ENCODE peak calls at places on chromosomes 4 and X, in four cellular contexts. One of them, this sample, is unnamed.

GRCh38 chr4:26326791-26327190 is 6.0 kb downstream of the RBPJ start:
- DNase-seq in GM12878: no peak
- DNase-seq in K562: no peak
- DNase-seq in HL-60: no peak
- DNase-seq in this sample: no peak

GRCh38 chr4:138588501-138588900 is 346.4 kb upstream of the SLC7A11 start:
- DNase-seq in GM12878: no peak
- DNase-seq in K562: no peak
- DNase-seq in HL-60: no peak
- DNase-seq in this sample: no peak

GRCh38 chr4:2058264-2059033 is 678 bp upstream of the NAT8L start:
- DNase-seq in K562: peak
- DNase-seq in GM12878: no peak
- DNase-seq in HL-60: no peak
- DNase-seq in this sample: no peak

GRCh38 chr4:35943606-35944005 is 300.7 kb downstream of the ARAP2 start:
- DNase-seq in HL-60: no peak
- DNase-seq in K562: no peak
- DNase-seq in GM12878: no peak
- DNase-seq in this sample: no peak

GRCh38 chrX:140822861-140823260 is 113.3 kb downstream of the LINC00632 start:
- DNase-seq in GM12878: no peak
- DNase-seq in HL-60: no peak
- DNase-seq in K562: no peak
- DNase-seq in this sample: no peak

GRCh38 chrX:25003066-25003849 is 12.5 kb downstream of the ARX start:
- DNase-seq in HL-60: no peak
- DNase-seq in GM12878: no peak
- DNase-seq in K562: no peak
- DNase-seq in this sample: no peak

GRCh38 chrX:110012818-110013484 is 10.0 kb downstream of the TMEM164 start:
- DNase-seq in K562: no peak
- DNase-seq in GM12878: no peak
- DNase-seq in HL-60: no peak
- DNase-seq in this sample: no peak

GRCh38 chrX:67604979-67605703 is 61.3 kb downstream of the AR start:
- DNase-seq in K562: no peak
- DNase-seq in GM12878: no peak
- DNase-seq in HL-60: no peak
- DNase-seq in this sample: no peak

GRCh38 chrX:87728024-87728423 is 210.4 kb downstream of the KLHL4 start:
- DNase-seq in GM12878: no peak
- DNase-seq in K562: peak
- DNase-seq in HL-60: no peak
- DNase-seq in this sample: no peak

GRCh38 chrX:46577116-46578005 is 3.8 kb downstream of the CHST7 start:
- DNase-seq in HL-60: no peak
- DNase-seq in K562: no peak
- DNase-seq in GM12878: no peak
- DNase-seq in this sample: no peak

GRCh38 chr4:878796-879729 is 53.1 kb downstream of the GAK start:
- DNase-seq in K562: no peak
- DNase-seq in GM12878: no peak
- DNase-seq in HL-60: no peak
- DNase-seq in this sample: no peak

GRCh38 chr4:62930884-62931283 is 1478.4 kb downstream of the TECRL start:
- DNase-seq in HL-60: no peak
- DNase-seq in K562: no peak
- DNase-seq in GM12878: no peak
- DNase-seq in this sample: no peak

GRCh38 chr4:130955520-130955919 is 1859.6 kb downstream of the C4orf33 start:
- DNase-seq in HL-60: no peak
- DNase-seq in GM12878: no peak
- DNase-seq in K562: no peak
- DNase-seq in this sample: no peak

GRCh38 chr4:175412744-175413143 is 399.3 kb downstream of the GPM6A start:
- DNase-seq in K562: no peak
- DNase-seq in GM12878: no peak
- DNase-seq in HL-60: no peak
- DNase-seq in this sample: no peak
- TF ChIP-seq SPI1 in K562: no peak
- TF ChIP-seq SPI1 in GM12878: no peak
- TF ChIP-seq SPI1 in HL-60: no peak
- TF ChIP-seq SPI1 in this sample: no peak

GRCh38 chr4:158809611-158810486 is 41.0 kb downstream of the FNIP2 start:
- DNase-seq in K562: peak
- DNase-seq in HL-60: no peak
- DNase-seq in GM12878: peak
- DNase-seq in this sample: no peak
- TF ChIP-seq POLR2AphosphoS5 in K562: no peak
- TF ChIP-seq POLR2AphosphoS5 in HL-60: no peak
- TF ChIP-seq POLR2AphosphoS5 in GM12878: peak
- TF ChIP-seq POLR2AphosphoS5 in this sample: no peak

DNA sequence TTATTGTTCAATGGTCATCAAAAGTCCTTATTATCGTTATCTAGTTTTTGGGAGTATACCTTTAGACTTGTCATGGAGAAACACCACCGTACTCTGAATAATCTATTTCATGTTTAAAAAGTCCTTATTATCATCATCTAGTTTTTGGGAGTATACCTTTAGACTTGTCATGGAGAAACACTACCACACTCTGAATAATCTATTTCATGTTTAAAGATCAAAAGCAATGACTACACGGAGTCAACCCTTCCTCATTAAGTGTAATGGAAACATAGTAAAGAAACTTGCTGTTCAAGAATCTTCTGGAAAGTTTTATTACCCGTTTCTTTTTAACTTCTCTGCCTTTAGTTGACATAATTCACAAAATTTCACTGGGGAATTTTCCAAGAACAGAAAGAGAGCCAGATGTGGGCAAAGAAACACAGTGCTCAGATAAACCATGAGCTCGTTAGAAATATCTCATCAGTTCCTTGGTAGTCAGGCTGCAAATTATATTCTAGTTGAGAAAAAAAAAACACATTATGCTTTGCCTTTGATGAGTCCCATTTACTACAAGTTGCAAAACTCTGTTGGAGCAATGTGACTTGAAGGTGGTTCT is 158.8 kb downstream of the AFAP1 start:
- DNase-seq in HL-60: no peak
- DNase-seq in GM12878: no peak
- DNase-seq in K562: no peak
- DNase-seq in this sample: no peak
- TF ChIP-seq SPI1 in HL-60: no peak
- TF ChIP-seq SPI1 in GM12878: no peak
- TF ChIP-seq SPI1 in K562: no peak
- TF ChIP-seq SPI1 in this sample: no peak

DNA sequence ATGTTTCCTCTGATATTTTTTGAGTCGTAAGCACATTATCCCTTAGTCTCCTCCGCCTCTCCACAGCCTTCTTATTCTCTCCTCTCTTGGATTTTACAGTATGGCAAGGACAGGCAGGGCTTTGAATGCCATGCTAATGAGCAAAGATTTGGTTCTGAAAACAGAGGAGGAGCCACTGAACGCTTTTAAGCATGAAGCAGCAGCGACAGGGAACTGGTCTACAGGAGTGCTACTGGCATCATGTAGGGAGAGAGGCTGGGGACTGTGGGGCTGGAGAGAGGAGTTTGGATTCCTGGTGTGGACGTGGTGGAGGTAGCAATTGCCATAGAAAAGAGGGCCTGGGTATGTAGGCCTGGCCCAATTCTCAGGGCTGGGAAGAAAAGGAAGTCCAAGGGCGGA is 4.6 kb upstream of the CD99L2 start:
- DNase-seq in GM12878: no peak
- DNase-seq in K562: no peak
- DNase-seq in HL-60: no peak
- DNase-seq in this sample: no peak
- TF ChIP-seq POLR2AphosphoS5 in GM12878: no peak
- TF ChIP-seq POLR2AphosphoS5 in K562: no peak
- TF ChIP-seq POLR2AphosphoS5 in HL-60: no peak
- TF ChIP-seq POLR2AphosphoS5 in this sample: no peak

GRCh38 chr4:52628543-52628942 is 30.6 kb downstream of the USP46 start:
- DNase-seq in GM12878: no peak
- DNase-seq in HL-60: no peak
- DNase-seq in K562: no peak
- DNase-seq in this sample: no peak
- TF ChIP-seq SPI1 in GM12878: no peak
- TF ChIP-seq SPI1 in HL-60: no peak
- TF ChIP-seq SPI1 in K562: no peak
- TF ChIP-seq SPI1 in this sample: no peak

DNA sequence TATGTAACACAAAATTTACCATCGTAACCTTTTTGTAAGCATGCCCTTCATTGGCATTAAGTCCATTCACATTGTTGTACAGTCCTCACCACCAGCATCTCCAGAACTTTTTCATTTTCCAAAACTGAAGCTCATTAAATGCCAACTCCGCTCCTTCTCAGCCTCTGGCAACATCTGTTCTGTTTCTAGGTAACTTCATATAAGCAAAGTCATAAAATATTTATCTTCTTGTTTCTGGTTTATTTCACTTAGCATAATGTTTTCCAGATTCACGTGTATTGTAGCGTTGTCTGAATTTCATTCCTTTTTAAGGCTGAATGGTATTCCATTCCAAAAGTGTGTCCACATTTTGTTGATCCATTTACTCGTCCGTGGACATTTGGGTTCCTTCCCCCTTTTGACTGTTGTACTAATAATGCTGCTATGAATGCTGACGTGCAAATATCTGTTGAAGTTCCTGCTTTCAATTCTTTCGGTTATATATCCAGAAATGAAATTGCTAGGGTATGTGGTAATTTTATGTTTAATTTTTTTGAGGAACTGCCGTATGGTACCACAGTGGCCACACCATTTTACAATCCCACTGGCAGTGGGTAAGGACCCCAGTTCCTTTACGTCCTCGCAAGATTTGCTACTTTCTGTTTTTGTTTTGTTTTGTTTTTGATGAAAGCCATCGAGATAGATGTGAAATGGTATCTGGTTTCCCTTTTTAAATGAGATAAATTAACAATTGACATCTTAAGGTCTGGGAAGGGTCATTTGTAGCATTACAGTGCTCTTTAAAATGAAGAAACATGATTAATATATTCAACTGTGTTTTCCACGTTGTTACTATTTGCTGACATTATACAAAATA is 63.4 kb downstream of the PTTG2 start:
- DNase-seq in K562: no peak
- DNase-seq in HL-60: peak
- DNase-seq in GM12878: no peak
- DNase-seq in this sample: no peak
- TF ChIP-seq POLR2AphosphoS5 in K562: no peak
- TF ChIP-seq POLR2AphosphoS5 in HL-60: no peak
- TF ChIP-seq POLR2AphosphoS5 in GM12878: no peak
- TF ChIP-seq POLR2AphosphoS5 in this sample: no peak

DNA sequence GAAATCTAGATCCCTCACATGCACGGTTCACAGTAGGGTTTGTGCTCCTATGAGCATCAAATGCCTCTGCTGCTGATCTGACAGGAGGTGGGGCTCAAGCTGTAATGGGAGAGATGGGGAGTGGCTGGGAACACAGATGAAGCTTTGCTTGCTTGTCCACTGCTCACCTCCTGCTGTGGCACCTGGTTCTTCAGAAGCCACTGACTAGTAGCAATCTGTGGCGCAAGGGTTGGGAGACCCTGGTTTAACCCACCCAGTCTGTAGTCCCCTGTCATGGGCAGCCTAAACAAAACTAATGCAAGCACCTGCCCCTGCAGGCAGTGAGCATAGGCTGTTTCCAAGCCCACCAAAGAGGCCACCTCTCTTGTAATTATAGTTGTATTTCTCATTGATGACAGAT is 116.6 kb downstream of the SHOX start:
- DNase-seq in K562: no peak
- DNase-seq in HL-60: no peak
- DNase-seq in GM12878: no peak
- DNase-seq in this sample: no peak
- TF ChIP-seq SPI1 in K562: no peak
- TF ChIP-seq SPI1 in HL-60: no peak
- TF ChIP-seq SPI1 in GM12878: no peak
- TF ChIP-seq SPI1 in this sample: no peak

GRCh38 chr4:156999175-156999517 is 27.5 kb upstream of the PDGFC start:
- DNase-seq in K562: no peak
- DNase-seq in HL-60: no peak
- DNase-seq in GM12878: no peak
- DNase-seq in this sample: no peak
- TF ChIP-seq POLR2AphosphoS5 in K562: no peak
- TF ChIP-seq POLR2AphosphoS5 in HL-60: no peak
- TF ChIP-seq POLR2AphosphoS5 in GM12878: no peak
- TF ChIP-seq POLR2AphosphoS5 in this sample: no peak

DNA sequence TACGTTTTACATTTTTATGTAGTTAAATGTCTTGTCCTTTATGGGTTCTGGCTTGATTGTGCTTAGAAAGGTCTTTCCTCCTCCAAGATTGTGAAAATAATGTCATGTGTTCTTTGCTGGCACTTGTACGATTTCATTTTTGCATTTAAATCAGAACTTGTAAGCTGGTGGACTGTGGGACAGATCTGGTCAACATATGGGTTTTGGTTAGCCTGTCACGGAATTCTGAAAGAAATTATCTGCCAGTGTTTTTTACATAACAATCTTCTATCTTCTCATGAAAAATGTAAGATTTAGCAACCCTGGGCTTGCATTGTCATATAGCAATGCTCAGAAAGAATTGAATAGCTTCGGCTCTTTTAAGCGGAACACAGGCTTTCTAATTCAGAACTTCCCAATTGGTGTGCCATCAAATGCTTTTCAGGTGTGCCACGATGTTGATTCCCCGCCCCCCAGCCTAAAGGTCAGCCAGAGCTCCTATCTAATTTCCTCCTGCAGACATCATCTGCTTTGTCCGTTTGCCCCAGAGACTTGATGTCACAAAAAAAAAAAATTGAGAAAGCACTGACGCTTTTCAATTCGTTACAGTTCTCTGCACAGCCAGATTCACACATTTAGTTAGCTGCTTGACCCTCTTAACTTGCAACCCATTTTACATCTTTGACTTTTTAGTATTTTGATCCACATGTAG is 16.2 kb downstream of the AFF1 start:
- DNase-seq in K562: no peak
- DNase-seq in HL-60: no peak
- DNase-seq in GM12878: no peak
- DNase-seq in this sample: no peak
- TF ChIP-seq SPI1 in K562: no peak
- TF ChIP-seq SPI1 in HL-60: no peak
- TF ChIP-seq SPI1 in GM12878: no peak
- TF ChIP-seq SPI1 in this sample: no peak